ENCODE peak calls at places on chromosome 16, in seven cellular contexts. One of them, this sample, is unnamed.

GRCh38 chr16:56930516-56931252 is 1.3 kb upstream of the HERPUD1 start:
- DNase-seq in HepG2: no peak
- DNase-seq in HCT116: no peak
- DNase-seq in K562: no peak
- DNase-seq in H1: no peak
- DNase-seq in GM12878: no peak
- DNase-seq in SK-N-SH: no peak
- DNase-seq in this sample: no peak

GRCh38 chr16:88970095-88970494 is 6.9 kb downstream of the CBFA2T3 start:
- DNase-seq in HepG2: no peak
- DNase-seq in HCT116: no peak
- DNase-seq in K562: no peak
- DNase-seq in H1: no peak
- DNase-seq in GM12878: no peak
- DNase-seq in SK-N-SH: no peak
- DNase-seq in this sample: no peak

GRCh38 chr16:88058136-88058535 is 106.9 kb downstream of the BANP start:
- DNase-seq in HepG2: no peak
- DNase-seq in HCT116: no peak
- DNase-seq in K562: no peak
- DNase-seq in H1: no peak
- DNase-seq in GM12878: no peak
- DNase-seq in SK-N-SH: no peak
- DNase-seq in this sample: no peak

GRCh38 chr16:12157510-12158093 is 181.1 kb downstream of the SNX29 start:
- DNase-seq in HepG2: peak; percentile 23
- DNase-seq in HCT116: no peak
- DNase-seq in K562: no peak
- DNase-seq in H1: no peak
- DNase-seq in GM12878: no peak
- DNase-seq in SK-N-SH: no peak
- DNase-seq in this sample: no peak

GRCh38 chr16:58614860-58615259 is 14.8 kb downstream of the CNOT1 start:
- DNase-seq in HepG2: no peak
- DNase-seq in HCT116: no peak
- DNase-seq in K562: no peak
- DNase-seq in H1: no peak
- DNase-seq in GM12878: no peak
- DNase-seq in SK-N-SH: no peak
- DNase-seq in this sample: no peak

GRCh38 chr16:31072540-31073072 is 1.4 kb downstream of the ZNF668 start:
- DNase-seq in HepG2: peak; percentile 27
- DNase-seq in HCT116: no peak
- DNase-seq in K562: peak; percentile 50
- DNase-seq in H1: no peak
- DNase-seq in GM12878: no peak
- DNase-seq in SK-N-SH: peak; percentile 62
- DNase-seq in this sample: no peak

GRCh38 chr16:12350945-12351344 is 374.4 kb downstream of the SNX29 start:
- DNase-seq in HepG2: peak; percentile 27
- DNase-seq in HCT116: no peak
- DNase-seq in K562: no peak
- DNase-seq in H1: no peak
- DNase-seq in GM12878: no peak
- DNase-seq in SK-N-SH: no peak
- DNase-seq in this sample: no peak

GRCh38 chr16:8849411-8850011 is 19.3 kb downstream of the CARHSP1 start:
- DNase-seq in HepG2: no peak
- DNase-seq in HCT116: no peak
- DNase-seq in K562: no peak
- DNase-seq in H1: no peak
- DNase-seq in GM12878: no peak
- DNase-seq in SK-N-SH: peak; percentile 16
- DNase-seq in this sample: no peak

GRCh38 chr16:10122546-10122945 is 59.7 kb downstream of the GRIN2A start:
- DNase-seq in HepG2: peak; percentile 15
- DNase-seq in HCT116: no peak
- DNase-seq in K562: peak; percentile 19
- DNase-seq in H1: no peak
- DNase-seq in GM12878: no peak
- DNase-seq in SK-N-SH: peak; percentile 41
- DNase-seq in this sample: no peak

GRCh38 chr16:56682703-56683397 is 580 bp downstream of the MT1X start:
- DNase-seq in HepG2: no peak
- DNase-seq in HCT116: no peak
- DNase-seq in K562: no peak
- DNase-seq in H1: no peak
- DNase-seq in GM12878: no peak
- DNase-seq in SK-N-SH: no peak
- DNase-seq in this sample: no peak

GRCh38 chr16:78715673-78716072 is 616.2 kb downstream of the WWOX start:
- DNase-seq in HepG2: no peak
- DNase-seq in HCT116: no peak
- DNase-seq in K562: no peak
- DNase-seq in H1: no peak
- DNase-seq in GM12878: no peak
- DNase-seq in SK-N-SH: no peak
- DNase-seq in this sample: no peak

GRCh38 chr16:87182759-87183158 is 134.4 kb downstream of the C16orf95 start:
- DNase-seq in HepG2: no peak
- DNase-seq in HCT116: no peak
- DNase-seq in K562: no peak
- DNase-seq in H1: no peak
- DNase-seq in GM12878: no peak
- DNase-seq in SK-N-SH: no peak
- DNase-seq in this sample: no peak

GRCh38 chr16:57341062-57341440 is 17.5 kb upstream of the CCL22 start:
- DNase-seq in HepG2: no peak
- DNase-seq in HCT116: no peak
- DNase-seq in K562: no peak
- DNase-seq in H1: no peak
- DNase-seq in GM12878: peak; percentile 40
- DNase-seq in SK-N-SH: no peak
- DNase-seq in this sample: no peak

GRCh38 chr16:55665511-55665910 is 9.7 kb downstream of the SLC6A2 start:
- DNase-seq in HepG2: no peak
- DNase-seq in HCT116: no peak
- DNase-seq in K562: no peak
- DNase-seq in H1: no peak
- DNase-seq in GM12878: no peak
- DNase-seq in SK-N-SH: no peak
- DNase-seq in this sample: no peak

GRCh38 chr16:88914750-88915368 is 48.4 kb upstream of the PABPN1L start:
- DNase-seq in HepG2: no peak
- DNase-seq in HCT116: no peak
- DNase-seq in K562: no peak
- DNase-seq in H1: no peak
- DNase-seq in GM12878: no peak
- DNase-seq in SK-N-SH: no peak
- DNase-seq in this sample: no peak

GRCh38 chr16:166375-167116 is 768 bp downstream of the HBM start:
- DNase-seq in HepG2: no peak
- DNase-seq in HCT116: no peak
- DNase-seq in K562: no peak
- DNase-seq in H1: no peak
- DNase-seq in GM12878: no peak
- DNase-seq in SK-N-SH: no peak
- DNase-seq in this sample: no peak

GRCh38 chr16:67148656-67149275 is 2.0 kb downstream of the B3GNT9 start:
- DNase-seq in HepG2: no peak
- DNase-seq in HCT116: no peak
- DNase-seq in K562: no peak
- DNase-seq in H1: no peak
- DNase-seq in GM12878: no peak
- DNase-seq in SK-N-SH: no peak
- DNase-seq in this sample: no peak

GRCh38 chr16:59259964-59260348 is 525.8 kb upstream of the GOT2 start:
- DNase-seq in HepG2: no peak
- DNase-seq in HCT116: no peak
- DNase-seq in K562: no peak
- DNase-seq in H1: no peak
- DNase-seq in GM12878: no peak
- DNase-seq in SK-N-SH: no peak
- DNase-seq in this sample: no peak

GRCh38 chr16:88835383-88835782 is 21.4 kb downstream of the GALNS start:
- DNase-seq in HepG2: no peak
- DNase-seq in HCT116: no peak
- DNase-seq in K562: no peak
- DNase-seq in H1: no peak
- DNase-seq in GM12878: no peak
- DNase-seq in SK-N-SH: no peak
- DNase-seq in this sample: no peak

GRCh38 chr16:52548261-52549010 is 1.5 kb upstream of the TOX3 start:
- DNase-seq in HepG2: peak; percentile 75
- DNase-seq in HCT116: no peak
- DNase-seq in K562: no peak
- DNase-seq in H1: no peak
- DNase-seq in GM12878: no peak
- DNase-seq in SK-N-SH: no peak
- DNase-seq in this sample: no peak

GRCh38 chr16:67412294-67412693 is 4.0 kb downstream of the ZDHHC1 start:
- DNase-seq in HepG2: no peak
- DNase-seq in HCT116: no peak
- DNase-seq in K562: no peak
- DNase-seq in H1: no peak
- DNase-seq in GM12878: no peak
- DNase-seq in SK-N-SH: no peak
- DNase-seq in this sample: no peak

GRCh38 chr16:30570621-30571443 is 682 bp downstream of the ZNF688 start:
- DNase-seq in HepG2: no peak
- DNase-seq in HCT116: no peak
- DNase-seq in K562: no peak
- DNase-seq in H1: no peak
- DNase-seq in GM12878: no peak
- DNase-seq in SK-N-SH: peak; percentile 74
- DNase-seq in this sample: no peak

GRCh38 chr16:67241008-67241900 is 6.0 kb downstream of the FHOD1 start:
- DNase-seq in HepG2: peak; percentile 32
- DNase-seq in HCT116: no peak
- DNase-seq in K562: peak; percentile 68
- DNase-seq in H1: no peak
- DNase-seq in GM12878: no peak
- DNase-seq in SK-N-SH: no peak
- DNase-seq in this sample: no peak

GRCh38 chr16:12315330-12316138 is 339.0 kb downstream of the SNX29 start:
- DNase-seq in HepG2: peak; percentile 91
- DNase-seq in HCT116: no peak
- DNase-seq in K562: no peak
- DNase-seq in H1: no peak
- DNase-seq in GM12878: no peak
- DNase-seq in SK-N-SH: no peak
- DNase-seq in this sample: no peak

GRCh38 chr16:12329246-12329995 is 352.9 kb downstream of the SNX29 start:
- DNase-seq in HepG2: no peak
- DNase-seq in HCT116: no peak
- DNase-seq in K562: no peak
- DNase-seq in H1: no peak
- DNase-seq in GM12878: no peak
- DNase-seq in SK-N-SH: no peak
- DNase-seq in this sample: no peak

GRCh38 chr16:23535901-23536300 is 21.2 kb downstream of the EARS2 start:
- DNase-seq in HepG2: no peak
- DNase-seq in HCT116: no peak
- DNase-seq in K562: no peak
- DNase-seq in H1: no peak
- DNase-seq in GM12878: no peak
- DNase-seq in SK-N-SH: no peak
- DNase-seq in this sample: no peak
- H3K36me3 ChIP-seq in HepG2: peaks cover 66% of the 10 kb centered on the region
- H3K36me3 ChIP-seq in HCT116: peaks cover 34% of the 10 kb centered on the region
- H3K36me3 ChIP-seq in K562: peaks cover 82% of the 10 kb centered on the region
- H3K36me3 ChIP-seq in H1: peaks cover 61% of the 10 kb centered on the region
- H3K36me3 ChIP-seq in GM12878: peaks cover 31% of the 10 kb centered on the region
- H3K36me3 ChIP-seq in SK-N-SH: peaks cover 28% of the 10 kb centered on the region
- H3K36me3 ChIP-seq in this sample: peaks cover 17% of the 10 kb centered on the region

DNA sequence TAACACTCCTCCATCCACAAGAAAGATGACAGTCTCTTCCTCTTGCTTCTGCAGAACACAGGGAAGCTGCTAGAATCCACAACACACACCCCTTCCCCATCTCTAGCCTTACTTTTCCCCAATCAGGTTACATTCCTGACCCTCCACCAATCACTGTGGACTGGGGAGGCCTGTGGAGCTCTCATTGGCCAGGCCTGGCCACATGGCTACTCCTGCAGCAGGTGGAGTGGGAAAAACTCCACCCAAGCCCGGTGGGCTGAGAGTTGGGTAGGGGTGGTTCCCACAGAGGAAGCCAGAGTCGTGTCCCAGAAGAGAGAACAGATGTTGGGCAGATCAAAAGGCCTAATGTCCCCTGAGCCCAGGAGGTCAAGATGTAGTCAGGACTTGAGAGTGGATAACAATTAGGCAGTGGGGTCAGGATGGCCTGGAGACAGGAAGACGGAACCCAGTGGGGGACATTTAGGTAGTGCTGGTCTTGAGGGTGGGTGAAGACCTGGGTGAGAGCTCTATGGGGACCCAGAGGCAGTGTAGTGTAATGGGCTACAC is 22.1 kb downstream of the COQ7 start:
- DNase-seq in HepG2: no peak
- DNase-seq in HCT116: no peak
- DNase-seq in K562: no peak
- DNase-seq in H1: no peak
- DNase-seq in GM12878: no peak
- DNase-seq in SK-N-SH: no peak
- DNase-seq in this sample: no peak
- TF ChIP-seq SIN3A in HepG2: no peak
- TF ChIP-seq SIN3A in HCT116: no peak
- TF ChIP-seq SIN3A in K562: no peak
- TF ChIP-seq SIN3A in H1: no peak
- TF ChIP-seq SIN3A in GM12878: no peak
- TF ChIP-seq SIN3A in SK-N-SH: no peak
- TF ChIP-seq SIN3A in this sample: no peak

GRCh38 chr16:20388854-20389253 is 15.7 kb downstream of the PDILT start:
- DNase-seq in HepG2: no peak
- DNase-seq in HCT116: no peak
- DNase-seq in K562: no peak
- DNase-seq in H1: no peak
- DNase-seq in GM12878: no peak
- DNase-seq in SK-N-SH: no peak
- DNase-seq in this sample: no peak
- TF ChIP-seq POLR2AphosphoS5 in HepG2: no peak
- TF ChIP-seq POLR2AphosphoS5 in HCT116: no peak
- TF ChIP-seq POLR2AphosphoS5 in K562: no peak
- TF ChIP-seq POLR2AphosphoS5 in H1: no peak
- TF ChIP-seq POLR2AphosphoS5 in GM12878: no peak
- TF ChIP-seq POLR2AphosphoS5 in SK-N-SH: no peak
- TF ChIP-seq POLR2AphosphoS5 in this sample: no peak

GRCh38 chr16:90057738-90058173 is 19.4 kb downstream of the PRDM7 start:
- DNase-seq in HepG2: peak; percentile 71
- DNase-seq in HCT116: peak; percentile 28
- DNase-seq in K562: peak; percentile 52
- DNase-seq in H1: no peak
- DNase-seq in GM12878: no peak
- DNase-seq in SK-N-SH: no peak
- DNase-seq in this sample: no peak

DNA sequence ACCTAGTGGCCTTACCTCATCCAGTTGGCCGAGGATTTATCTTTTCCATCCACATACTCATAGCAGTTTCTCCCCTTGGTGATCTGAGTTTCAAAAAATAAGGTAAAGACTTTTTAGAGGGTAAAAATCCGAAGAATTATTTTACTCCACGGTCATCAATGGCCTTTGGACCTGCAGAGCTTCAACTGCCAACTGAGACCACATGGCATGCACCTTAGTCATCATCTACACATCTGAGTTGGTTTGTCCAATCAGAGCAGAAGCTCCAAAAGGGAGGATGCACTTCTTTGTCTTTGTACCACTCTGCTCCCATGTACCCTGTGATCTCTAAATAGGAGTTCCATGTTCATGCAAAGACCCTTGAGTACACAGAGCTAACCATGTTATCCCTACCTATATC is 15.7 kb downstream of the PRDM7 start:
- DNase-seq in HepG2: peak; percentile 52
- DNase-seq in HCT116: no peak
- DNase-seq in K562: no peak
- DNase-seq in H1: no peak
- DNase-seq in GM12878: no peak
- DNase-seq in SK-N-SH: no peak
- DNase-seq in this sample: no peak
- H3K36me3 ChIP-seq in HepG2: no peaks in the 10 kb centered on the region
- H3K36me3 ChIP-seq in HCT116: no peaks in the 10 kb centered on the region
- H3K36me3 ChIP-seq in K562: no peaks in the 10 kb centered on the region
- H3K36me3 ChIP-seq in H1: no peaks in the 10 kb centered on the region
- H3K36me3 ChIP-seq in GM12878: no peaks in the 10 kb centered on the region
- H3K36me3 ChIP-seq in SK-N-SH: no peaks in the 10 kb centered on the region
- H3K36me3 ChIP-seq in this sample: no peaks in the 10 kb centered on the region

This sample was measured in Panc1.